ENCODE peak calls at places on chromosomes 13 and 19, in nine cellular contexts. V is CD4-positive, alpha-beta T cell; X is right lobe of liver; J is tibial artery; M is astrocyte of the cerebellum; R is HCT116; W is lower lobe of right lung; B is endothelial cell; T is cardiac fibroblast. A is an unnamed sample.

GRCh38 chr13:100588350-100589177 is at the start of gene GGACT:
- DNase-seq in V (peak; percentile 73), X (peak; percentile 77), J (peak; percentile 38), M (no peak), R (peak; percentile 54), W (peak; percentile 84), B (peak; percentile 86), T (peak; percentile 62), A (peak; percentile 84)

GRCh38 chr19:37654525-37654832 is 786 bp downstream of the ZFP30 start:
- DNase-seq in V (no peak), X (no peak), J (no peak), M (peak; percentile 6), R (no peak), W (no peak), B (no peak), T (peak; percentile 45), A (no peak)

GRCh38 chr19:45294291-45295029 is 28.2 kb downstream of the CKM start:
- DNase-seq in V (no peak), X (peak; percentile 90), J (no peak), M (no peak), R (no peak), W (no peak), B (no peak), T (no peak), A (no peak)

GRCh38 chr13:81104316-81104715 is 763.4 kb upstream of the SPRY2 start:
- DNase-seq in V (no peak), X (no peak), J (no peak), M (no peak), R (no peak), W (no peak), B (no peak), T (no peak), A (no peak)

GRCh38 chr13:31896427-31896826 is 135.1 kb upstream of the FRY start:
- DNase-seq in V (no peak), X (no peak), J (peak; percentile 48), M (peak; percentile 36), R (no peak), W (no peak), B (no peak), T (peak; percentile 96), A (no peak)

GRCh38 chr19:2820112-2820702 is 539 bp downstream of the ZNF554 start:
- DNase-seq in V (no peak), X (no peak), J (no peak), M (no peak), R (no peak), W (peak; percentile 50), B (peak; percentile 27), T (no peak), A (peak; percentile 27)

GRCh38 chr19:58480831-58481230 is 4.7 kb downstream of the ZNF446 start:
- DNase-seq in V (no peak), X (peak; percentile 24), J (no peak), M (no peak), R (no peak), W (no peak), B (no peak), T (no peak), A (no peak)

GRCh38 chr13:41652735-41653361 is 195.5 kb downstream of the RGCC start:
- DNase-seq in V (peak; percentile 17), X (no peak), J (no peak), M (peak; percentile 68), R (peak; percentile 23), W (no peak), B (peak; percentile 33), T (peak; percentile 88), A (no peak)

GRCh38 chr19:46654621-46655152 is 6.3 kb downstream of the DACT3 start:
- DNase-seq in V (no peak), X (no peak), J (no peak), M (no peak), R (no peak), W (no peak), B (no peak), T (no peak), A (no peak)

GRCh38 chr19:4870025-4870700 is 2.7 kb upstream of the PLIN3 start:
- DNase-seq in V (no peak), X (no peak), J (no peak), M (peak; percentile 46), R (peak; percentile 95), W (peak; percentile 65), B (no peak), T (peak; percentile 97), A (peak; percentile 65)

GRCh38 chr13:108003626-108004025 is 211.7 kb downstream of the LIG4 start:
- DNase-seq in V (no peak), X (no peak), J (no peak), M (no peak), R (no peak), W (no peak), B (no peak), T (no peak), A (no peak)

GRCh38 chr13:104422668-104423067 is 1356.5 kb upstream of the SLC10A2 start:
- DNase-seq in V (no peak), X (no peak), J (no peak), M (no peak), R (no peak), W (no peak), B (no peak), T (no peak), A (no peak)

GRCh38 chr13:101049166-101049850 is 367.0 kb downstream of the NALCN start:
- DNase-seq in V (no peak), X (no peak), J (no peak), M (no peak), R (no peak), W (no peak), B (no peak), T (peak; percentile 3), A (no peak)

GRCh38 chr13:83667606-83668005 is 214.7 kb downstream of the SLITRK1 start:
- DNase-seq in V (no peak), X (no peak), J (no peak), M (no peak), R (no peak), W (no peak), B (no peak), T (no peak), A (no peak)

GRCh38 chr19:13022859-13023636 is 27.8 kb downstream of the NFIX start:
- DNase-seq in V (no peak), X (peak; percentile 87), J (peak; percentile 90), M (peak; percentile 91), R (no peak), W (peak; percentile 78), B (no peak), T (peak; percentile 96), A (peak; percentile 76)

GRCh38 chr19:38701455-38702063 is 42.7 kb downstream of the CAPN12 start:
- DNase-seq in V (no peak), X (peak; percentile 83), J (peak; percentile 41), M (no peak), R (no peak), W (no peak), B (no peak), T (no peak), A (peak; percentile 61)

DNA sequence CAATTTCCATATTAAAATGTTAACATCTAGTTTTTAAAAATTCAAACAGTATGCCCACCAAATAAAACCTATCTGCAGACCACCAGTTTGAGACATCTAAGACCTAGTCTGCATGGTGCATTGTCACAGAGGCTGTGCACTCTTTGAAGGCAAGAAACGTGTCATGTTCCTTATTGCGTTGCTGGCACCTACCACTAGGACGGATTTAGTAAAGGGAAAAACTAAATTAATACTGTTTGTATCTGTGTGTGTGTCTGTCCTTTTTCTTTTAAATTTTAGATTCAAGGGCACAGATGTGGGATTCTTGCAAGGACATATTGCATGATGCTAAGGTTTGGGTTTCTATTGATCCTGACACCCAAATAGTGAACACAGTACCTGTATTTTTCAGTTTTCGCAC is 481.4 kb downstream of the UQCRFS1 start:
- DNase-seq in V (no peak), X (no peak), J (no peak), M (no peak), R (no peak), W (no peak), B (no peak), T (no peak), A (no peak)
- TF ChIP-seq CTCF in V (no peak), X (no peak), J (no peak), M (no peak), R (no peak), W (no peak), B (peak; percentile 20), T (no peak), A (no peak)

DNA sequence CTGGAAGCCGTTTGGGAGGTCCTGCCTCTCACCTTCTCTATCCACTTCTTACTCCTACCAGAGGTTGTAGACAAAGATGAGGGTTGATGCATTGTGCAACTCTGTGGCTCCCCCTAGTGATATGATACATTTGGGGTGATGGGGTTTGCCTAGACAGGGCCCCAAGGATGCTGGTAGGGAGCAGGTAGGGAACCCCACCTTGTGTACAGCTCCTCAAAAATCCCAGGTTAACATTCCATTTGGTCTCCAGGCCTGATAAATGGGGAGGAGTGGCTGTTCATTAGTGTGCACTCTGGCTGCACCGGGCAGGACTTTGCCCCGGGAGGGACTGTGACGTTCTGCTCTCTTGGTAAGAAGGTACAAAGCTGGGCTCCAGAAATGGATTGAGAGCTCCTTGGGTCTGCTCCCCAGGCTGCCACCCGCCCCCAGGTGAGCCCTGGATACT is 19.2 kb downstream of the SIGLEC8 start:
- DNase-seq in V (peak; percentile 7), X (no peak), J (no peak), M (no peak), R (no peak), W (no peak), B (no peak), T (peak; percentile 3), A (no peak)
- TF ChIP-seq CTCF in V (peak; percentile 29), X (peak; percentile 22), J (peak; percentile 8), M (no peak), R (peak; percentile 47), W (peak; percentile 35), B (no peak), T (peak; percentile 36), A (peak; percentile 34)

DNA sequence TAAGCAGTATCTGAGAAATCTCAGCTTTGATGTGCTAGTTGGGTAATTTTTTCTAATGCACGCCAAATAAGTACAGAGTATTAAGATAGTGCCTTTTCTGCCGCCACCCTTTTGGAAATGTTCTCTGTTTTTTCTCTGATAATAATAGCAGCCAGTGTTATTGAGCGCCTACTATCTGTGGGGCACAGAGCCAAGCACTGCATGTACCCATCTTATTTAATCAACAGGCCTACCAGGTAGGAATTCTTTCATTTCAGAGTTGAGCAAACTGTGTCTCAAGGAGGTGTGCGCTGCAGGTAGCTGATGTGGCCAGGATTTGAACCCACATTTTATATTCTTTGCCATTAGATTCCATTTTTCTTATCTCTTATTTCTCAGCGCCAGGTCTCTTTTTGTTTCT is 1.4 kb downstream of the EPN1 start:
- DNase-seq in V (no peak), X (no peak), J (no peak), M (no peak), R (no peak), W (no peak), B (no peak), T (peak; percentile 32), A (no peak)
- TF ChIP-seq CTCF in V (no peak), X (peak; percentile 21), J (no peak), M (no peak), R (no peak), W (no peak), B (no peak), T (peak; percentile 23), A (no peak)

DNA sequence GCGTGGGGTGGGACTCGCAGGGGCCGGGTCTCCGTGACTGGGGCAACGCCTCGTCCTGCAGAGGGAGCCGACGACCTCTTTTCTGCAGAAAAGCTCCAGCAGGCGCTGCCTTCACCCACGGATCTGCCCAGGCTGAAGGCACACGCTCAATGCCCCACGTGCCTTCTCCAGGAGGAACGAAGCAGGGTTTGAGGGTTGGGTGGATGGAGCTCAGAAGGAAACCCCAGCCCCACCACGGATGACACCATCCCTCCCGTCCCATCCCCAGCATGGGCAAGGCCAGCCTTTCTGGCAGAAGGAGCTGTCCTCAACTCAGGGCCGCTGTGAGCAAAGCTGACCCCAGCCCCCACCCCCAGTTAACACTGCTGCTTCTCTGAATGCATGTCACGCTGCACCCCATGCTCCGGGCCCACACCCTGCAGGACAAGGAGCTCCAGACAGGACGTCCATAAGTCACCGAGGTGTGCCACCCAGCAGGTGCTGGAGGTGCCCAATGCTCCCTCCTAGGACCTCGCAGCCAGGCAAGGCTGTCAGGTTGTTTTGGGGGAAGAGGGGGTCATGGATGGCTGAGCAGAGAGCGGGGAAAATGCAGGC is 7.4 kb downstream of the C19orf25 start:
- DNase-seq in V (no peak), X (no peak), J (no peak), M (no peak), R (no peak), W (peak; percentile 38), B (no peak), T (no peak), A (no peak)
- TF ChIP-seq CTCF in V (no peak), X (no peak), J (no peak), M (peak; percentile 3), R (no peak), W (no peak), B (no peak), T (no peak), A (no peak)

A was measured in transverse colon.